ENCODE peak calls at places on chromosomes 11 and 22, in seven cellular contexts. R is HEK293T, D is body of pancreas, M is astrocyte, W is NCI-H1417, L is NCI-H1092, F is LHCN-M2. C is an unnamed sample.

GRCh38 chr11:76330651-76331050 is 50.3 kb downstream of the THAP12 start:
- DNase-seq in R (no peak), D (no peak), M (no peak), W (no peak), L (no peak), F (no peak), C (no peak)

GRCh38 chr22:37267128-37267587 is 15.2 kb upstream of the CYTH4 start:
- DNase-seq in R (peak), D (peak), M (no peak), W (peak), L (peak), F (no peak), C (peak)

GRCh38 chr22:41542224-41542623 is 2.0 kb downstream of the POLR3H start:
- DNase-seq in R (no peak), D (no peak), M (no peak), W (no peak), L (no peak), F (no peak), C (no peak)

GRCh38 chr11:58286249-58286648 is 18.2 kb upstream of the OR10W1 start:
- DNase-seq in R (peak), D (no peak), M (peak), W (peak), L (no peak), F (peak), C (no peak)

GRCh38 chr11:26079966-26080365 is 252.0 kb upstream of the ANO3 start:
- DNase-seq in R (no peak), D (no peak), M (no peak), W (no peak), L (no peak), F (no peak), C (no peak)

GRCh38 chr11:109734602-109735001 is 312.6 kb downstream of the C11orf87 start:
- DNase-seq in R (no peak), D (no peak), M (peak), W (no peak), L (no peak), F (no peak), C (no peak)

GRCh38 chr11:93827347-93827746 is 23.1 kb downstream of the VSTM5 start:
- DNase-seq in R (no peak), D (peak), M (no peak), W (no peak), L (no peak), F (no peak), C (no peak)

GRCh38 chr11:128846985-128847384 is 20.1 kb downstream of the KCNJ1 start:
- DNase-seq in R (no peak), D (no peak), M (no peak), W (no peak), L (no peak), F (no peak), C (no peak)

GRCh38 chr22:36106910-36107309 is 53.6 kb downstream of the APOL3 start:
- DNase-seq in R (no peak), D (no peak), M (no peak), W (no peak), L (no peak), F (no peak), C (no peak)

GRCh38 chr11:122769126-122769780 is 69.0 kb upstream of the CRTAM start:
- DNase-seq in R (no peak), D (no peak), M (peak), W (no peak), L (no peak), F (no peak), C (no peak)

GRCh38 chr11:16818284-16818683 is 79.8 kb downstream of the C11orf58 start:
- DNase-seq in R (no peak), D (no peak), M (peak), W (no peak), L (no peak), F (no peak), C (no peak)

GRCh38 chr11:129408865-129409444 is 33.3 kb downstream of the BARX2 start:
- DNase-seq in R (no peak), D (no peak), M (no peak), W (no peak), L (no peak), F (no peak), C (no peak)

GRCh38 chr11:72553748-72554147 is 119.4 kb upstream of the CLPB start:
- DNase-seq in R (no peak), D (peak), M (no peak), W (no peak), L (no peak), F (no peak), C (no peak)

GRCh38 chr11:47980093-47980906 is at the start of gene PTPRJ:
- DNase-seq in R (peak), D (peak), M (peak), W (peak), L (peak), F (no peak), C (peak)

GRCh38 chr11:19646921-19647320 is 65.7 kb upstream of the NAV2 start:
- DNase-seq in R (no peak), D (peak), M (peak), W (no peak), L (no peak), F (peak), C (peak)

GRCh38 chr11:6319001-6319878 is 1.1 kb downstream of the CAVIN3 start:
- DNase-seq in R (no peak), D (peak), M (no peak), W (no peak), L (no peak), F (no peak), C (peak)

GRCh38 chr22:44351685-44352377 is 39.1 kb upstream of the SHISAL1 start:
- DNase-seq in R (no peak), D (no peak), M (peak), W (peak), L (no peak), F (peak), C (no peak)

GRCh38 chr22:44870021-44870420 is 117.6 kb downstream of the ARHGAP8 start:
- DNase-seq in R (no peak), D (no peak), M (peak), W (no peak), L (no peak), F (peak), C (no peak)

GRCh38 chr11:104076455-104076854 is 40.0 kb downstream of the DDI1 start:
- DNase-seq in R (no peak), D (no peak), M (no peak), W (no peak), L (no peak), F (no peak), C (no peak)

GRCh38 chr22:23509571-23510302 is 70.4 kb downstream of the IGLL1 start:
- DNase-seq in R (no peak), D (no peak), M (peak), W (no peak), L (peak), F (no peak), C (no peak)

GRCh38 chr11:30533445-30533947 is 52.7 kb downstream of the MPPED2 start:
- DNase-seq in R (no peak), D (no peak), M (no peak), W (peak), L (no peak), F (no peak), C (no peak)

GRCh38 chr11:96267490-96268010 is 75.4 kb downstream of the MAML2 start:
- DNase-seq in R (no peak), D (no peak), M (no peak), W (no peak), L (no peak), F (no peak), C (no peak)

GRCh38 chr11:64826062-64826461 is 15.7 kb upstream of the MEN1 start:
- DNase-seq in R (no peak), D (no peak), M (no peak), W (no peak), L (no peak), F (no peak), C (no peak)

GRCh38 chr22:21832291-21833290 is 34.9 kb downstream of the MAPK1 start:
- DNase-seq in R (no peak), D (no peak), M (no peak), W (no peak), L (no peak), F (peak), C (no peak)

GRCh38 chr11:105109353-105109752 is 30.2 kb downstream of the CARD18 start:
- DNase-seq in R (no peak), D (no peak), M (no peak), W (no peak), L (no peak), F (no peak), C (no peak)

GRCh38 chr11:134139873-134140331 is 71.0 kb downstream of the JAM3 start:
- DNase-seq in R (peak), D (peak), M (peak), W (peak), L (peak), F (peak), C (peak)

C was measured in left colon.